ENCODE peak calls at places on chromosomes 2 and 18, in nine cellular contexts. One of them, this sample, is unnamed.

GRCh38 chr2:99554238-99554637 is 64.4 kb upstream of the REV1 start:
- DNase-seq in brain microvascular endothelial cell: no peak
- DNase-seq in neural crest cell: no peak
- DNase-seq in colonic mucosa: no peak
- DNase-seq in CD4-positive, alpha-beta T cell: no peak
- DNase-seq in progenitor cell of endocrine pancreas: peak
- DNase-seq in nephron progenitor cell: peak
- DNase-seq in AG04450: no peak
- DNase-seq in right lobe of liver: no peak
- DNase-seq in this sample: no peak

GRCh38 chr2:45674035-45674791 is 22.7 kb downstream of the PRKCE start:
- DNase-seq in brain microvascular endothelial cell: no peak
- DNase-seq in neural crest cell: no peak
- DNase-seq in colonic mucosa: no peak
- DNase-seq in CD4-positive, alpha-beta T cell: no peak
- DNase-seq in progenitor cell of endocrine pancreas: no peak
- DNase-seq in nephron progenitor cell: no peak
- DNase-seq in AG04450: no peak
- DNase-seq in right lobe of liver: no peak
- DNase-seq in this sample: no peak

GRCh38 chr2:79271456-79271855 is 111.9 kb upstream of the REG3A start:
- DNase-seq in brain microvascular endothelial cell: no peak
- DNase-seq in neural crest cell: no peak
- DNase-seq in colonic mucosa: no peak
- DNase-seq in CD4-positive, alpha-beta T cell: no peak
- DNase-seq in progenitor cell of endocrine pancreas: no peak
- DNase-seq in nephron progenitor cell: no peak
- DNase-seq in AG04450: no peak
- DNase-seq in right lobe of liver: no peak
- DNase-seq in this sample: no peak

GRCh38 chr2:171523339-171523931 is 1.2 kb downstream of the CYBRD1 start:
- DNase-seq in brain microvascular endothelial cell: peak
- DNase-seq in neural crest cell: peak
- DNase-seq in colonic mucosa: peak
- DNase-seq in CD4-positive, alpha-beta T cell: no peak
- DNase-seq in progenitor cell of endocrine pancreas: peak
- DNase-seq in nephron progenitor cell: peak
- DNase-seq in AG04450: no peak
- DNase-seq in right lobe of liver: peak
- DNase-seq in this sample: peak

GRCh38 chr18:48459471-48459870 is 50.3 kb upstream of the ZBTB7C start:
- DNase-seq in brain microvascular endothelial cell: no peak
- DNase-seq in neural crest cell: no peak
- DNase-seq in colonic mucosa: no peak
- DNase-seq in CD4-positive, alpha-beta T cell: no peak
- DNase-seq in progenitor cell of endocrine pancreas: no peak
- DNase-seq in nephron progenitor cell: no peak
- DNase-seq in AG04450: no peak
- DNase-seq in right lobe of liver: no peak
- DNase-seq in this sample: no peak

GRCh38 chr2:204277226-204277625 is 268.0 kb upstream of the PARD3B start:
- DNase-seq in brain microvascular endothelial cell: no peak
- DNase-seq in neural crest cell: no peak
- DNase-seq in colonic mucosa: no peak
- DNase-seq in CD4-positive, alpha-beta T cell: no peak
- DNase-seq in progenitor cell of endocrine pancreas: no peak
- DNase-seq in nephron progenitor cell: no peak
- DNase-seq in AG04450: no peak
- DNase-seq in right lobe of liver: no peak
- DNase-seq in this sample: no peak

GRCh38 chr2:47501374-47502200 is 98.6 kb downstream of the MSH2 start:
- DNase-seq in brain microvascular endothelial cell: peak
- DNase-seq in neural crest cell: no peak
- DNase-seq in colonic mucosa: no peak
- DNase-seq in CD4-positive, alpha-beta T cell: no peak
- DNase-seq in progenitor cell of endocrine pancreas: no peak
- DNase-seq in nephron progenitor cell: no peak
- DNase-seq in AG04450: no peak
- DNase-seq in right lobe of liver: no peak
- DNase-seq in this sample: no peak

GRCh38 chr2:138637686-138638085 is 136.1 kb downstream of the SPOPL start:
- DNase-seq in brain microvascular endothelial cell: no peak
- DNase-seq in neural crest cell: no peak
- DNase-seq in colonic mucosa: no peak
- DNase-seq in CD4-positive, alpha-beta T cell: no peak
- DNase-seq in progenitor cell of endocrine pancreas: no peak
- DNase-seq in nephron progenitor cell: no peak
- DNase-seq in AG04450: no peak
- DNase-seq in right lobe of liver: no peak
- DNase-seq in this sample: no peak

GRCh38 chr2:199395311-199395710 is 62.4 kb downstream of the SATB2 start:
- DNase-seq in brain microvascular endothelial cell: no peak
- DNase-seq in neural crest cell: no peak
- DNase-seq in colonic mucosa: no peak
- DNase-seq in CD4-positive, alpha-beta T cell: no peak
- DNase-seq in progenitor cell of endocrine pancreas: no peak
- DNase-seq in nephron progenitor cell: no peak
- DNase-seq in AG04450: no peak
- DNase-seq in right lobe of liver: no peak
- DNase-seq in this sample: no peak

GRCh38 chr2:38603402-38604265 is 906 bp upstream of the HNRNPLL start:
- DNase-seq in brain microvascular endothelial cell: peak
- DNase-seq in neural crest cell: peak
- DNase-seq in colonic mucosa: peak
- DNase-seq in CD4-positive, alpha-beta T cell: peak
- DNase-seq in progenitor cell of endocrine pancreas: peak
- DNase-seq in nephron progenitor cell: peak
- DNase-seq in AG04450: no peak
- DNase-seq in right lobe of liver: peak
- DNase-seq in this sample: peak

GRCh38 chr2:232535761-232536530 is 3.5 kb upstream of the CHRNG start:
- DNase-seq in brain microvascular endothelial cell: no peak
- DNase-seq in neural crest cell: no peak
- DNase-seq in colonic mucosa: no peak
- DNase-seq in CD4-positive, alpha-beta T cell: no peak
- DNase-seq in progenitor cell of endocrine pancreas: no peak
- DNase-seq in nephron progenitor cell: no peak
- DNase-seq in AG04450: no peak
- DNase-seq in right lobe of liver: no peak
- DNase-seq in this sample: no peak

GRCh38 chr2:232537499-232537898 is 2.0 kb upstream of the CHRNG start:
- DNase-seq in brain microvascular endothelial cell: no peak
- DNase-seq in neural crest cell: no peak
- DNase-seq in colonic mucosa: no peak
- DNase-seq in CD4-positive, alpha-beta T cell: no peak
- DNase-seq in progenitor cell of endocrine pancreas: no peak
- DNase-seq in nephron progenitor cell: no peak
- DNase-seq in AG04450: no peak
- DNase-seq in right lobe of liver: no peak
- DNase-seq in this sample: no peak

GRCh38 chr2:232534940-232535735 is 4.4 kb upstream of the CHRNG start:
- DNase-seq in brain microvascular endothelial cell: no peak
- DNase-seq in neural crest cell: no peak
- DNase-seq in colonic mucosa: no peak
- DNase-seq in CD4-positive, alpha-beta T cell: no peak
- DNase-seq in progenitor cell of endocrine pancreas: no peak
- DNase-seq in nephron progenitor cell: no peak
- DNase-seq in AG04450: no peak
- DNase-seq in right lobe of liver: no peak
- DNase-seq in this sample: no peak

GRCh38 chr2:232538671-232539070 is 821 bp upstream of the CHRNG start:
- DNase-seq in brain microvascular endothelial cell: no peak
- DNase-seq in neural crest cell: no peak
- DNase-seq in colonic mucosa: no peak
- DNase-seq in CD4-positive, alpha-beta T cell: no peak
- DNase-seq in progenitor cell of endocrine pancreas: no peak
- DNase-seq in nephron progenitor cell: no peak
- DNase-seq in AG04450: no peak
- DNase-seq in right lobe of liver: no peak
- DNase-seq in this sample: no peak

GRCh38 chr2:232537079-232537478 is 2.4 kb upstream of the CHRNG start:
- DNase-seq in brain microvascular endothelial cell: no peak
- DNase-seq in neural crest cell: no peak
- DNase-seq in colonic mucosa: no peak
- DNase-seq in CD4-positive, alpha-beta T cell: no peak
- DNase-seq in progenitor cell of endocrine pancreas: no peak
- DNase-seq in nephron progenitor cell: no peak
- DNase-seq in AG04450: no peak
- DNase-seq in right lobe of liver: no peak
- DNase-seq in this sample: no peak
- TF ChIP-seq CTCF in brain microvascular endothelial cell: peak
- TF ChIP-seq CTCF in neural crest cell: peak
- TF ChIP-seq CTCF in colonic mucosa: peak
- TF ChIP-seq CTCF in CD4-positive, alpha-beta T cell: no peak
- TF ChIP-seq CTCF in progenitor cell of endocrine pancreas: peak
- TF ChIP-seq CTCF in nephron progenitor cell: peak
- TF ChIP-seq CTCF in AG04450: peak
- TF ChIP-seq CTCF in right lobe of liver: no peak
- TF ChIP-seq CTCF in this sample: no peak

GRCh38 chr2:173229086-173229485 is 125.6 kb upstream of the CDCA7 start:
- DNase-seq in brain microvascular endothelial cell: no peak
- DNase-seq in neural crest cell: no peak
- DNase-seq in colonic mucosa: no peak
- DNase-seq in CD4-positive, alpha-beta T cell: no peak
- DNase-seq in progenitor cell of endocrine pancreas: no peak
- DNase-seq in nephron progenitor cell: no peak
- DNase-seq in AG04450: no peak
- DNase-seq in right lobe of liver: no peak
- DNase-seq in this sample: no peak
- TF ChIP-seq CTCF in brain microvascular endothelial cell: no peak
- TF ChIP-seq CTCF in neural crest cell: no peak
- TF ChIP-seq CTCF in colonic mucosa: no peak
- TF ChIP-seq CTCF in CD4-positive, alpha-beta T cell: no peak
- TF ChIP-seq CTCF in progenitor cell of endocrine pancreas: no peak
- TF ChIP-seq CTCF in nephron progenitor cell: no peak
- TF ChIP-seq CTCF in AG04450: no peak
- TF ChIP-seq CTCF in right lobe of liver: no peak
- TF ChIP-seq CTCF in this sample: no peak

GRCh38 chr18:59899298-59900221 is at the start of gene PMAIP1:
- DNase-seq in brain microvascular endothelial cell: peak
- DNase-seq in neural crest cell: peak
- DNase-seq in colonic mucosa: peak
- DNase-seq in CD4-positive, alpha-beta T cell: peak
- DNase-seq in progenitor cell of endocrine pancreas: peak
- DNase-seq in nephron progenitor cell: peak
- DNase-seq in AG04450: peak
- DNase-seq in right lobe of liver: peak
- DNase-seq in this sample: peak

GRCh38 chr18:59900222-59901128 is 679 bp downstream of the PMAIP1 start:
- DNase-seq in brain microvascular endothelial cell: peak
- DNase-seq in neural crest cell: peak
- DNase-seq in colonic mucosa: peak
- DNase-seq in CD4-positive, alpha-beta T cell: peak
- DNase-seq in progenitor cell of endocrine pancreas: peak
- DNase-seq in nephron progenitor cell: peak
- DNase-seq in AG04450: no peak
- DNase-seq in right lobe of liver: no peak
- DNase-seq in this sample: peak

GRCh38 chr18:59898093-59898492 is 1.7 kb upstream of the PMAIP1 start:
- DNase-seq in brain microvascular endothelial cell: no peak
- DNase-seq in neural crest cell: no peak
- DNase-seq in colonic mucosa: no peak
- DNase-seq in CD4-positive, alpha-beta T cell: no peak
- DNase-seq in progenitor cell of endocrine pancreas: no peak
- DNase-seq in nephron progenitor cell: no peak
- DNase-seq in AG04450: no peak
- DNase-seq in right lobe of liver: no peak
- DNase-seq in this sample: no peak

GRCh38 chr18:59898609-59899297 is 1.0 kb upstream of the PMAIP1 start:
- DNase-seq in brain microvascular endothelial cell: no peak
- DNase-seq in neural crest cell: no peak
- DNase-seq in colonic mucosa: no peak
- DNase-seq in CD4-positive, alpha-beta T cell: no peak
- DNase-seq in progenitor cell of endocrine pancreas: no peak
- DNase-seq in nephron progenitor cell: no peak
- DNase-seq in AG04450: no peak
- DNase-seq in right lobe of liver: no peak
- DNase-seq in this sample: no peak

GRCh38 chr18:59897321-59897954 is 2.4 kb upstream of the PMAIP1 start:
- DNase-seq in brain microvascular endothelial cell: no peak
- DNase-seq in neural crest cell: no peak
- DNase-seq in colonic mucosa: no peak
- DNase-seq in CD4-positive, alpha-beta T cell: no peak
- DNase-seq in progenitor cell of endocrine pancreas: no peak
- DNase-seq in nephron progenitor cell: no peak
- DNase-seq in AG04450: no peak
- DNase-seq in right lobe of liver: no peak
- DNase-seq in this sample: no peak
- TF ChIP-seq CTCF in brain microvascular endothelial cell: no peak
- TF ChIP-seq CTCF in neural crest cell: no peak
- TF ChIP-seq CTCF in colonic mucosa: no peak
- TF ChIP-seq CTCF in CD4-positive, alpha-beta T cell: no peak
- TF ChIP-seq CTCF in progenitor cell of endocrine pancreas: no peak
- TF ChIP-seq CTCF in nephron progenitor cell: no peak
- TF ChIP-seq CTCF in AG04450: no peak
- TF ChIP-seq CTCF in right lobe of liver: no peak
- TF ChIP-seq CTCF in this sample: no peak

GRCh38 chr18:23207994-23208393 is 72.7 kb downstream of the CABLES1 start:
- DNase-seq in brain microvascular endothelial cell: no peak
- DNase-seq in neural crest cell: no peak
- DNase-seq in colonic mucosa: no peak
- DNase-seq in CD4-positive, alpha-beta T cell: no peak
- DNase-seq in progenitor cell of endocrine pancreas: no peak
- DNase-seq in nephron progenitor cell: no peak
- DNase-seq in AG04450: no peak
- DNase-seq in right lobe of liver: no peak
- DNase-seq in this sample: no peak

GRCh38 chr18:23210526-23210925 is 75.2 kb downstream of the CABLES1 start:
- DNase-seq in brain microvascular endothelial cell: no peak
- DNase-seq in neural crest cell: no peak
- DNase-seq in colonic mucosa: no peak
- DNase-seq in CD4-positive, alpha-beta T cell: no peak
- DNase-seq in progenitor cell of endocrine pancreas: no peak
- DNase-seq in nephron progenitor cell: no peak
- DNase-seq in AG04450: no peak
- DNase-seq in right lobe of liver: no peak
- DNase-seq in this sample: no peak

GRCh38 chr18:23208600-23208999 is 73.3 kb downstream of the CABLES1 start:
- DNase-seq in brain microvascular endothelial cell: no peak
- DNase-seq in neural crest cell: no peak
- DNase-seq in colonic mucosa: no peak
- DNase-seq in CD4-positive, alpha-beta T cell: no peak
- DNase-seq in progenitor cell of endocrine pancreas: no peak
- DNase-seq in nephron progenitor cell: no peak
- DNase-seq in AG04450: no peak
- DNase-seq in right lobe of liver: no peak
- DNase-seq in this sample: no peak

GRCh38 chr18:23209796-23210195 is 74.5 kb downstream of the CABLES1 start:
- DNase-seq in brain microvascular endothelial cell: no peak
- DNase-seq in neural crest cell: no peak
- DNase-seq in colonic mucosa: no peak
- DNase-seq in CD4-positive, alpha-beta T cell: no peak
- DNase-seq in progenitor cell of endocrine pancreas: no peak
- DNase-seq in nephron progenitor cell: no peak
- DNase-seq in AG04450: no peak
- DNase-seq in right lobe of liver: no peak
- DNase-seq in this sample: no peak

DNA sequence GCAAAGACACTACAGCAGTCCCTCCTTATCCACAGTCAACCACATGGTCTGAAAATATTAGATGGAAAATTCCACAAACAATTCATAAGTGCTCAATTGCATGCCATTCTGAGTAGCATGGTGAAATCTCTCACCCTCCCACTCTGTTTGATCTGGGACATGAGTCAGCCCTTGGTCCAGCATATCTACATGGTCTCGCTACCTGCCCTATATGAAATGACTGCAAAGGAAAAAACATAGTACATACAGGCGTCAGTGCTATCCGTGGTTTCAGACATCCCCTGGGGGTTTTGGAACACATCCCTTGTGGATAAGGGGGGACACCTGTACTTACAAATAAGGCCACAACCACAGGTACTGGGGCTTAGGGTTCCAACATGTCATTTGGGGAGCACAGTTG is 73.7 kb downstream of the CABLES1 start:
- DNase-seq in brain microvascular endothelial cell: peak
- DNase-seq in neural crest cell: no peak
- DNase-seq in colonic mucosa: no peak
- DNase-seq in CD4-positive, alpha-beta T cell: no peak
- DNase-seq in progenitor cell of endocrine pancreas: no peak
- DNase-seq in nephron progenitor cell: no peak
- DNase-seq in AG04450: no peak
- DNase-seq in right lobe of liver: no peak
- DNase-seq in this sample: no peak
- TF ChIP-seq CTCF in brain microvascular endothelial cell: no peak
- TF ChIP-seq CTCF in neural crest cell: no peak
- TF ChIP-seq CTCF in colonic mucosa: no peak
- TF ChIP-seq CTCF in CD4-positive, alpha-beta T cell: no peak
- TF ChIP-seq CTCF in progenitor cell of endocrine pancreas: no peak
- TF ChIP-seq CTCF in nephron progenitor cell: no peak
- TF ChIP-seq CTCF in AG04450: no peak
- TF ChIP-seq CTCF in right lobe of liver: no peak
- TF ChIP-seq CTCF in this sample: no peak